ENCODE peak calls at places on chromosomes 4 and X, in six cellular contexts. I is NCI-H2081; V is right cardiac atrium; X is pancreas; P is NCI-H1436; N is activated CD4-positive, alpha-beta T cell treated with anti-CD3 and anti-CD28 coated beads, Interleukin-2, amount 50 U/mL, for 1 hour. Q is an unnamed sample.

GRCh38 chr4:20386001-20386740 is 134.5 kb downstream of the SLIT2 start:
- DNase-seq in X (no peak), I (no peak), P (no peak), N (no peak), V (no peak), Q (no peak)

GRCh38 chrX:107599371-107599970 is 28.8 kb upstream of the PRPS1 start:
- DNase-seq in X (no peak), N (no peak), V (peak), I (no peak), P (no peak), Q (peak)

GRCh38 chr4:139889194-139889762 is 223.7 kb downstream of the MGST2 start:
- DNase-seq in V (no peak), N (no peak), X (no peak), P (no peak), I (no peak), Q (no peak)

GRCh38 chr4:15197005-15197404 is 194.7 kb downstream of the CPEB2 start:
- DNase-seq in N (no peak), V (no peak), I (no peak), X (no peak), P (no peak), Q (no peak)

GRCh38 chrX:122945328-122945727 is 238.8 kb upstream of the GRIA3 start:
- DNase-seq in P (no peak), I (no peak), V (no peak), N (no peak), X (no peak), Q (no peak)

GRCh38 chr4:83516042-83516772 is 19.7 kb upstream of the GPAT3 start:
- DNase-seq in N (no peak), V (no peak), P (no peak), X (no peak), I (no peak), Q (no peak)

GRCh38 chrX:69503228-69503834 is 795 bp upstream of the NALF2 start:
- DNase-seq in I (peak), N (no peak), X (no peak), V (no peak), P (peak), Q (peak)

GRCh38 chr4:173316060-173316459 is 18.1 kb downstream of the HMGB2 start:
- DNase-seq in P (no peak), N (no peak), V (no peak), I (no peak), X (no peak), Q (no peak)

GRCh38 chrX:1215123-1215823 is 2.8 kb upstream of the CRLF2 start:
- DNase-seq in V (no peak), I (no peak), P (no peak), X (no peak), N (no peak), Q (no peak)

GRCh38 chr4:46586566-46586965 is 196.6 kb upstream of the GABRA2 start:
- DNase-seq in P (no peak), N (no peak), I (no peak), X (no peak), V (no peak), Q (no peak)

GRCh38 chrX:10939384-10939783 is 171.7 kb upstream of the HCCS start:
- DNase-seq in N (no peak), I (no peak), X (no peak), P (no peak), V (no peak), Q (no peak)

GRCh38 chr4:42489095-42489494 is 91.8 kb downstream of the SHISA3 start:
- DNase-seq in V (no peak), P (no peak), N (no peak), I (no peak), X (no peak), Q (no peak)

GRCh38 chr4:45241976-45242375 is 515.6 kb upstream of the GNPDA2 start:
- DNase-seq in N (no peak), X (no peak), I (no peak), V (no peak), P (no peak), Q (no peak)

GRCh38 chrX:418927-419729 is 32.4 kb upstream of the PPP2R3B start:
- DNase-seq in V (no peak), I (no peak), N (no peak), P (no peak), X (peak), Q (no peak)

GRCh38 chrX:149819371-149819770 is 37.6 kb downstream of the MAGEA9 start:
- DNase-seq in P (no peak), V (no peak), N (no peak), X (no peak), I (no peak), Q (no peak)

GRCh38 chrX:100662791-100663190 is 18.8 kb downstream of the SRPX2 start:
- DNase-seq in P (no peak), N (no peak), I (no peak), X (no peak), V (no peak), Q (no peak)

GRCh38 chr4:107050525-107051135 is 14.5 kb upstream of the DKK2 start:
- DNase-seq in I (no peak), X (no peak), N (no peak), P (no peak), V (no peak), Q (no peak)

GRCh38 chrX:129230850-129231512 is 292.3 kb downstream of the SMARCA1 start:
- DNase-seq in P (no peak), V (peak), N (no peak), X (no peak), I (no peak), Q (no peak)

GRCh38 chrX:67543818-67544217 is at the start of gene AR:
- DNase-seq in X (peak), P (no peak), I (no peak), N (no peak), V (peak), Q (no peak)

Q was measured in NCI-H526 treated with DMSO at 0.1 percent for 48 hours.